ENCODE peak calls at places on chromosomes 2 and 18, in ten cellular contexts. K, A, O, X, H, B, I, C, Q and L are unnamed samples. For H3K4me1, the result is how much of the 10 kb centered on the place peaks cover.

GRCh38 chr18:26813043-26813442 is 52.5 kb downstream of the AQP4 start:
- DNase-seq in K (no peak), A (peak), O (no peak), X (peak), H (no peak), B (peak), I (peak), C (no peak), Q (no peak), L (peak)

GRCh38 chr2:217064234-217065103 is 204.6 kb upstream of the TNP1 start:
- DNase-seq in K (no peak), A (peak), O (no peak), X (peak), H (no peak), B (peak), I (no peak), C (no peak), Q (no peak), L (no peak)

GRCh38 chr18:13372405-13372995 is 153.9 kb downstream of the LDLRAD4 start:
- DNase-seq in K (no peak), A (peak), O (no peak), X (no peak), H (no peak), B (no peak), I (no peak), C (no peak), Q (no peak), L (no peak)

GRCh38 chr2:143193121-143193520 is 63.9 kb downstream of the ARHGAP15 start:
- DNase-seq in K (peak), A (no peak), O (no peak), X (no peak), H (no peak), B (no peak), I (no peak), C (no peak), Q (no peak), L (no peak)

GRCh38 chr2:179751184-179751809 is 110.1 kb downstream of the ZNF385B start:
- DNase-seq in K (no peak), A (peak), O (no peak), X (peak), H (no peak), B (no peak), I (peak), C (no peak), Q (no peak), L (peak)

GRCh38 chr2:1047485-1047884 is 96.8 kb downstream of the SNTG2 start:
- DNase-seq in K (no peak), A (peak), O (no peak), X (peak), H (no peak), B (no peak), I (no peak), C (no peak), Q (no peak), L (peak)

GRCh38 chr2:236998758-236999157 is 86.9 kb upstream of the COPS8 start:
- DNase-seq in K (no peak), A (peak), O (no peak), X (no peak), H (no peak), B (no peak), I (no peak), C (no peak), Q (no peak), L (no peak)

GRCh38 chr18:7844418-7844817 is 277.3 kb downstream of the PTPRM start:
- DNase-seq in K (no peak), A (no peak), O (no peak), X (no peak), H (no peak), B (no peak), I (peak), C (no peak), Q (no peak), L (no peak)

GRCh38 chr2:26182887-26183630 is 10.2 kb downstream of the GAREM2 start:
- DNase-seq in K (no peak), A (no peak), O (no peak), X (no peak), H (no peak), B (no peak), I (no peak), C (no peak), Q (no peak), L (no peak)

GRCh38 chr18:10754128-10754527 is 228.3 kb downstream of the NAPG start:
- DNase-seq in K (no peak), A (no peak), O (no peak), X (no peak), H (no peak), B (no peak), I (no peak), C (no peak), Q (no peak), L (no peak)

GRCh38 chr2:33210626-33211025 is 263.9 kb downstream of the LTBP1 start:
- DNase-seq in K (no peak), A (peak), O (no peak), X (peak), H (no peak), B (peak), I (peak), C (no peak), Q (no peak), L (no peak)

GRCh38 chr18:55301196-55301540 is 286.8 kb downstream of the TCF4 start:
- DNase-seq in K (no peak), A (peak), O (no peak), X (no peak), H (no peak), B (no peak), I (no peak), C (no peak), Q (no peak), L (no peak)

GRCh38 chr18:31057917-31058316 is 15.4 kb upstream of the DSC3 start:
- DNase-seq in K (no peak), A (no peak), O (no peak), X (no peak), H (no peak), B (no peak), I (no peak), C (no peak), Q (no peak), L (no peak)

GRCh38 chr18:76801567-76802505 is 20.5 kb upstream of the ZNF236 start:
- DNase-seq in K (peak), A (peak), O (no peak), X (peak), H (no peak), B (peak), I (peak), C (peak), Q (no peak), L (peak)

GRCh38 chr2:126824663-126825062 is 74.0 kb upstream of the TEX51 start:
- DNase-seq in K (no peak), A (no peak), O (no peak), X (no peak), H (no peak), B (no peak), I (no peak), C (no peak), Q (no peak), L (no peak)

GRCh38 chr2:106030287-106031268 is 163.5 kb downstream of the UXS1 start:
- DNase-seq in K (peak), A (peak), O (no peak), X (peak), H (no peak), B (peak), I (no peak), C (peak), Q (no peak), L (peak)

GRCh38 chr2:24392542-24393059 is 32.3 kb upstream of the ITSN2 start:
- DNase-seq in K (no peak), A (no peak), O (no peak), X (no peak), H (no peak), B (no peak), I (no peak), C (no peak), Q (no peak), L (no peak)

GRCh38 chr2:95291222-95291621 is 5.9 kb upstream of the KCNIP3 start:
- DNase-seq in K (no peak), A (no peak), O (no peak), X (no peak), H (no peak), B (no peak), I (no peak), C (no peak), Q (no peak), L (no peak)

GRCh38 chr2:60213865-60214657 is 339.4 kb downstream of the BCL11A start:
- DNase-seq in K (peak), A (peak), O (no peak), X (peak), H (no peak), B (peak), I (peak), C (no peak), Q (peak), L (peak)

GRCh38 chr2:42359894-42360483 is 1.0 kb downstream of the COX7A2L start:
- DNase-seq in K (no peak), A (peak), O (no peak), X (peak), H (no peak), B (no peak), I (peak), C (no peak), Q (no peak), L (peak)

GRCh38 chr2:237060518-237061312 is 25.0 kb upstream of the COPS8 start:
- DNase-seq in K (peak), A (peak), O (no peak), X (peak), H (no peak), B (peak), I (peak), C (no peak), Q (no peak), L (peak)

GRCh38 chr2:230650585-230651137 is 62.0 kb upstream of the CAB39 start:
- DNase-seq in K (no peak), A (no peak), O (no peak), X (no peak), H (no peak), B (no peak), I (no peak), C (no peak), Q (no peak), L (peak)

GRCh38 chr2:224836263-224836662 is 120.1 kb upstream of the CCDC195 start:
- DNase-seq in K (no peak), A (peak), O (no peak), X (peak), H (no peak), B (no peak), I (no peak), C (no peak), Q (no peak), L (no peak)

GRCh38 chr2:8595428-8595805 is 86.4 kb upstream of the ID2 start:
- DNase-seq in K (no peak), A (no peak), O (no peak), X (no peak), H (no peak), B (no peak), I (no peak), C (no peak), Q (no peak), L (no peak)

GRCh38 chr2:19846030-19846429 is 55.8 kb downstream of the TTC32 start:
- DNase-seq in K (peak), A (no peak), O (no peak), X (peak), H (no peak), B (no peak), I (no peak), C (no peak), Q (no peak), L (no peak)

GRCh38 chr2:107545851-107546250 is 280.8 kb upstream of the RGPD4 start:
- DNase-seq in K (no peak), A (no peak), O (no peak), X (peak), H (no peak), B (no peak), I (no peak), C (no peak), Q (no peak), L (no peak)

GRCh38 chr18:31626409-31626808 is 34.7 kb downstream of the TTR start:
- DNase-seq in K (no peak), A (no peak), O (no peak), X (no peak), H (no peak), B (no peak), I (no peak), C (no peak), Q (no peak), L (no peak)

GRCh38 chr18:596288-596881 is 403 bp upstream of the CLUL1 start:
- DNase-seq in K (peak), A (peak), O (no peak), X (peak), H (no peak), B (no peak), I (peak), C (no peak), Q (no peak), L (peak)

GRCh38 chr18:53689886-53690285 is 534.6 kb downstream of the MBD2 start:
- DNase-seq in K (no peak), A (no peak), O (no peak), X (no peak), H (no peak), B (no peak), I (no peak), C (no peak), Q (no peak), L (no peak)

GRCh38 chr2:235432741-235433520 is 60.9 kb upstream of the AGAP1 start:
- DNase-seq in K (peak), A (no peak), O (no peak), X (no peak), H (no peak), B (peak), I (no peak), C (no peak), Q (no peak), L (no peak)

GRCh38 chr18:49892148-49892924 is 79.0 kb upstream of the ACAA2 start:
- DNase-seq in K (no peak), A (no peak), O (no peak), X (no peak), H (no peak), B (no peak), I (peak), C (no peak), Q (no peak), L (no peak)

GRCh38 chr2:215722125-215722524 is 286.3 kb upstream of the FN1 start:
- DNase-seq in K (no peak), A (no peak), O (no peak), X (no peak), H (no peak), B (no peak), I (no peak), C (no peak), Q (no peak), L (no peak)

GRCh38 chr2:62156861-62157496 is 38.9 kb upstream of the B3GNT2 start:
- DNase-seq in K (no peak), A (no peak), O (no peak), X (no peak), H (no peak), B (no peak), I (no peak), C (no peak), Q (no peak), L (no peak)

GRCh38 chr2:170817247-170817998 is 736 bp downstream of the GAD1 start:
- DNase-seq in K (no peak), A (peak), O (no peak), X (no peak), H (no peak), B (no peak), I (peak), C (no peak), Q (no peak), L (peak)

DNA sequence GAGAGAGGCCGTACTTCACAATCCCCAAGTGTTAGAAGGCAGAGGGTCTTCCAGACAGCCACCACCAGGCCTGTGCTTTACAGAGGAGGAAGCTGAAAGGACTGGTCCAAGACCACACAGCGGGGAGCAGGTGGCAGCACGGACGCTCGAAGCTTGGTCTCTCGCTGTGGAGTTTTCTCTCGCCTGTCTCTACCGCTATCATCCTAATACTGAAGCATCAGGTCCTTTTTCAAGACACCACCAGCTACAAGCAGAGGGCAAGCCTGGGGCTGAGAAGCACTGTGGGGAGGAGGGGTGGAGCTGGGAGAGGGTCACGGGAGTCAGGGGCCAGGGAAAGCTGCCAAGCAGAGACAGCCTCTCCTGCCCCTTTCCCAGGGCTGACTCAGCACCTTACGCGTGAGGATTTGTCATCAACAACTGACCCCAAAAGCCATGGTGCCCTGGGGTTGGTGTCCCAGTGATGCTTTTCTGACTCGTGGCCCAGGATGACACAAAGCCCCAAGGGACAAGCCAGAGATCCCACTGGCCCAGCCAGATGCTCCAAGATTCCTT is 31.8 kb upstream of the FOSL2 start:
- DNase-seq in K (no peak), A (peak), O (no peak), X (peak), H (no peak), B (peak), I (peak), C (peak), Q (no peak), L (peak)
- H3K4me1 ChIP-seq in K (under half), A (under half), O (under half), X (under half), H (half or more), B (under half), I (under half), C (under half), Q (under half), L (half or more)

GRCh38 chr18:47815486-47816270 is 114.8 kb downstream of the SMAD2 start:
- DNase-seq in K (no peak), A (no peak), O (no peak), X (peak), H (no peak), B (no peak), I (no peak), C (no peak), Q (no peak), L (no peak)
- H3K4me1 ChIP-seq in K (under half), A (under half), O (under half), X (under half), H (under half), B (under half), I (under half), C (under half), Q (under half), L (under half)

GRCh38 chr18:79434611-79435010 is 38.9 kb downstream of the NFATC1 start:
- DNase-seq in K (no peak), A (no peak), O (no peak), X (no peak), H (no peak), B (no peak), I (no peak), C (no peak), Q (no peak), L (peak)
- H3K4me1 ChIP-seq in K (under half), A (under half), O (under half), X (under half), H (under half), B (under half), I (under half), C (under half), Q (under half), L (under half)

GRCh38 chr2:44546469-44547127 is 184.9 kb downstream of the CAMKMT start:
- DNase-seq in K (no peak), A (no peak), O (no peak), X (no peak), H (no peak), B (no peak), I (no peak), C (no peak), Q (no peak), L (peak)
- H3K4me1 ChIP-seq in K (under half), A (under half), O (under half), X (under half), H (under half), B (under half), I (under half), C (under half), Q (under half), L (half or more)

DNA sequence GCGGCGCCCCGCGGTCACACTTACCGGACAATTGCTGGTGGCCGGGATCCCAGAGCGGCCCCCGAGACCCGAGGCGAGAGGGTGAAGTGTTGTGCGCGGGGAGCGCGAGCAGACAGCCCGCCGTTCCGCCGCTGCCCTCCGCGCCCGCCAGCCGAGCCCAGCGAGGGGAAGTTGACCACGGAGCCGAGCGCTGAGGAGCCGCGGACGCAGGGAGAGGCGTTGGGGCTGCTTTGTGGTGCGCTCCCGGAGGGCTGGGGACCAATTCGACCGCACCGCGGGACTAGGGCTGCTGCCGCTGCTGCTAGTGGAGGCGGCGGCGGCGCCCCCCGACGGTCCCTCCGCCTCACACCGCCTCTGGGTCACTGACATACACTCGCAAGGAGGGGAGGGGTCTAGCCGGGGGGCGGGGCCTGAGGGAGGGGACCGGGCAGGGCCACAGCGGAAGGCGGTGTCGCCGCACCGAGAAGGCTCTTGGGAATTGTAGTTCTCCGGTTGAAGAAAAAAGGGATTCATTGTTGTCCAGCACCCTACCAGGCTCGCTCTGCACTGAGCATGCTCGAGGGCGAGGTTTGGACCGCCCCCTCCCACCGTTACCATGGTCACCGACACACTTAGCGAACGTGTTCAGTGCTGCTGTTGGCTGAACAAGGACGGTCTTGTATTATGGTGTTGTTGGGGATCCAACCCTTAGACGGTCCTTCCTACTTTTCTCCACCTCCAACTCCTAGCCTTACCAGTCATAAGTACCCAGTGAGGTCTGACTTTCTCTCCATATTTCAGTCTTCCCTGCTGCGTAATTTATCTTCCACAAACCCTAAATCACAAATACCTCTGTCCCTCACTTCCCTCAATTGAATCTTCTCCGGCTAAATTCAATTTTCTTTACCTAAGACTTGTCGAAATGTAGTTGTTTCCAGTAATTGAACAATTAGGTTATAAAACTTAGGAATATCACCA is at the start of gene PELI1:
- DNase-seq in K (peak), A (peak), O (peak), X (peak), H (peak), B (peak), I (peak), C (peak), Q (peak), L (peak)
- H3K4me1 ChIP-seq in K (under half), A (under half), O (under half), X (under half), H (under half), B (under half), I (under half), C (under half), Q (under half), L (under half)

DNA sequence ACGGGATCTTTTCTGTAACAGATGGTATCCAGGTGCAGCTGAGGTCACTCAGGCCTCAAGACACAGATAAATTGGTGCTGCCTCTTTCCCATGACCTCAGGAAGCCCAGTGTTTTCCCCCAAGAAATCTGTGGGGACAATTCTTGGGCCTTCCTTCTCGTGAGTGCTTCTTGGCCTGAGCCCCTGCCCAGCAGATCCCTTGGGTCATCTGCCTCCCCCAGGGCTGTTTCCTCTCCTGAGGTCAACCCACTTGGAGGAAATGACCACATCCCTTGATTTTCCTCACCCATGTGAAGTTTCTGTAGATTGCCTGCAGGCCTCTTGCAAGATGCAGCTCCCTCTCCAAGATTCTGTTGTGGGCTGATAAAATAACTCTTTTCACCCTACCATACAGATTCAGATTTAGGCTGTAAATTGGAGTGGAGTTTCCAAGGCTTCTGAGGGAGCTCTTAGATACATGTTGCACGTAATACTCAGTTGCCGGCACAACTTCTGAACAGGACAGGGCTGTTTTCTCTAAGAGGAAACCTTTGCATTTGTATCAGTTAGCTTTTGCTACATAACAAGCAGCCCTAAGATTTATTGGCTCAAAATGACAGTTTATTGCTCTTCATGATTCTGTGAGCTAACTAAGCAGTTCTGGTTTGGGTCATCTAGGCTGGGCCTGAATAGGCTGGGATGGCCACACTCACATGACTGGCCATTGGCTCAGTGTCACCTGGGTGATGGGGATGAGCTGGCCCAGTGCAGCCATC is 13.1 kb downstream of the ZAP70 start:
- DNase-seq in K (no peak), A (no peak), O (no peak), X (peak), H (no peak), B (no peak), I (no peak), C (no peak), Q (no peak), L (no peak)
- H3K4me1 ChIP-seq in K (under half), A (under half), O (under half), X (under half), H (half or more), B (under half), I (under half), C (under half), Q (under half), L (under half)